ENCODE peak calls at places on chromosomes 6 and 20, in eight cellular contexts. I is NCI-H1105; A is breast epithelium; N is mucosa of gallbladder; M is left ventricle myocardium inferior; W is EL; Q is CD8-positive, alpha-beta T cell; Y is Karpas-422. X is an unnamed sample.

GRCh38 chr20:32960849-32961731 is 43.1 kb downstream of the SUN5 start:
- DNase-seq in W (no peak), Q (no peak), N (no peak), I (no peak), A (no peak), M (no peak), Y (peak), X (no peak)

GRCh38 chr6:143822584-143823024 is 20.5 kb upstream of the LTV1 start:
- DNase-seq in N (no peak), I (no peak), Y (no peak), M (no peak), Q (no peak), A (no peak), W (peak), X (no peak)

GRCh38 chr20:1945134-1945618 is 48.7 kb downstream of the PDYN start:
- DNase-seq in Y (no peak), M (peak), N (peak), Q (no peak), I (no peak), W (no peak), A (peak), X (no peak)

GRCh38 chr6:162173448-162173847 is 554.1 kb downstream of the PRKN start:
- DNase-seq in W (no peak), N (no peak), Q (no peak), M (no peak), I (no peak), A (no peak), Y (no peak), X (no peak)

GRCh38 chr6:1096967-1097765 is 214.7 kb upstream of the FOXQ1 start:
- DNase-seq in A (no peak), Q (no peak), N (no peak), Y (no peak), W (no peak), I (no peak), M (no peak), X (no peak)

GRCh38 chr6:140671926-140672325 is 1297.5 kb upstream of the CITED2 start:
- DNase-seq in N (no peak), A (no peak), M (no peak), I (no peak), Q (no peak), Y (peak), W (no peak), X (no peak)

GRCh38 chr6:18390476-18390875 is 3.3 kb downstream of the RNF144B start:
- DNase-seq in W (no peak), Y (no peak), I (no peak), N (no peak), Q (no peak), M (no peak), A (no peak), X (no peak)

GRCh38 chr6:10610289-10610688 is 84.1 kb downstream of the C6orf52 start:
- DNase-seq in I (no peak), N (no peak), A (no peak), Q (no peak), Y (no peak), M (peak), W (peak), X (no peak)

GRCh38 chr20:40317156-40317790 is 371.8 kb downstream of the MAFB start:
- DNase-seq in Y (no peak), Q (no peak), W (no peak), N (no peak), A (peak), I (no peak), M (no peak), X (no peak)

GRCh38 chr20:58053391-58054055 is 174.9 kb downstream of the ANKRD60 start:
- DNase-seq in I (no peak), Y (no peak), N (no peak), A (no peak), M (no peak), Q (no peak), W (no peak), X (no peak)

GRCh38 chr6:72937160-72937559 is 288.1 kb downstream of the KHDC1L start:
- DNase-seq in M (no peak), W (peak), Y (no peak), I (no peak), Q (no peak), A (no peak), N (no peak), X (no peak)

GRCh38 chr6:170231496-170232185 is 59.2 kb downstream of the DLL1 start:
- DNase-seq in Y (no peak), Q (no peak), N (no peak), M (peak), W (no peak), A (peak), I (no peak), X (no peak)

GRCh38 chr6:35140991-35141720 is at the start of gene TCP11:
- DNase-seq in N (peak), M (peak), Q (peak), Y (no peak), W (no peak), A (no peak), I (no peak), X (no peak)

GRCh38 chr20:47070176-47070575 is 175.5 kb downstream of the EYA2 start:
- DNase-seq in M (no peak), I (no peak), N (no peak), A (no peak), W (no peak), Q (no peak), Y (no peak), X (no peak)

GRCh38 chr6:159089909-159090308 is 45.1 kb upstream of the TAGAP start:
- DNase-seq in I (no peak), A (no peak), Q (no peak), Y (no peak), M (no peak), N (no peak), W (no peak), X (no peak)

GRCh38 chr20:59772931-59773913 is 160.2 kb downstream of the SYCP2 start:
- DNase-seq in W (no peak), Q (no peak), I (no peak), A (no peak), M (no peak), N (peak), Y (no peak), X (no peak)

GRCh38 chr6:138592698-138593097 is 93.4 kb upstream of the NHSL1 start:
- DNase-seq in I (no peak), Y (peak), A (no peak), M (no peak), W (no peak), Q (no peak), N (no peak), X (no peak)

GRCh38 chr20:50015636-50015992 is 32.8 kb downstream of the SNAI1 start:
- DNase-seq in M (no peak), N (no peak), W (no peak), I (no peak), Q (no peak), A (no peak), Y (no peak), X (no peak)

GRCh38 chr6:135181333-135182119 is 418 bp downstream of the MYB start:
- DNase-seq in M (no peak), Q (no peak), Y (peak), N (no peak), I (peak), W (peak), A (no peak), X (no peak)

GRCh38 chr6:35213824-35214756 is at the start of gene SCUBE3:
- DNase-seq in Q (no peak), N (no peak), Y (no peak), A (no peak), M (peak), W (peak), I (peak), X (no peak)

GRCh38 chr6:167815296-167815980 is 11.3 kb upstream of the AFDN start:
- DNase-seq in A (no peak), I (no peak), Y (no peak), N (no peak), Q (no peak), W (no peak), M (no peak), X (no peak)

GRCh38 chr6:19333936-19334335 is 503.2 kb upstream of the ID4 start:
- DNase-seq in A (no peak), I (no peak), Y (no peak), N (no peak), W (no peak), Q (no peak), M (no peak), X (no peak)

GRCh38 chr20:12371955-12372354 is 454.3 kb downstream of the BTBD3 start:
- DNase-seq in Q (no peak), M (no peak), Y (no peak), I (peak), A (no peak), N (no peak), W (no peak), X (peak)

GRCh38 chr20:38199506-38200390 is 34.7 kb upstream of the TGM2 start:
- DNase-seq in Y (no peak), W (no peak), I (no peak), M (no peak), N (no peak), A (no peak), Q (no peak), X (no peak)

GRCh38 chr6:161836643-161837448 is 563.0 kb upstream of the AGPAT4 start:
- DNase-seq in N (no peak), W (no peak), Y (no peak), I (no peak), A (no peak), M (no peak), Q (no peak), X (no peak)

GRCh38 chr6:107690546-107690863 is 133.6 kb downstream of the SCML4 start:
- DNase-seq in M (no peak), Q (no peak), I (no peak), Y (no peak), A (no peak), W (no peak), N (no peak), X (no peak)

GRCh38 chr6:169427856-169428255 is 174.2 kb upstream of the THBS2 start:
- DNase-seq in Q (no peak), M (no peak), W (peak), N (no peak), A (no peak), Y (no peak), I (no peak), X (no peak)

GRCh38 chr20:25083141-25083772 is 1.3 kb upstream of the VSX1 start:
- DNase-seq in W (no peak), N (no peak), M (no peak), Q (no peak), I (no peak), Y (no peak), A (no peak), X (no peak)

GRCh38 chr6:98002678-98003077 is 719.7 kb upstream of the MMS22L start:
- DNase-seq in W (no peak), I (no peak), M (no peak), Q (no peak), N (no peak), A (no peak), Y (no peak), X (no peak)

GRCh38 chr20:10864076-10864672 is 190.4 kb upstream of the JAG1 start:
- DNase-seq in I (no peak), M (peak), W (no peak), Q (no peak), A (no peak), N (peak), Y (peak), X (no peak)

GRCh38 chr20:11796041-11796440 is 121.7 kb upstream of the BTBD3 start:
- DNase-seq in I (no peak), Q (no peak), A (no peak), Y (no peak), N (no peak), M (no peak), W (peak), X (no peak)

GRCh38 chr6:143110572-143110971 is 49.9 kb downstream of the AIG1 start:
- DNase-seq in Q (no peak), W (peak), Y (no peak), N (no peak), A (no peak), I (no peak), M (no peak), X (no peak)

GRCh38 chr20:31452575-31452974 is 12.1 kb downstream of the DEFB123 start:
- DNase-seq in Y (no peak), I (no peak), N (no peak), A (no peak), M (no peak), W (no peak), Q (no peak), X (no peak)

GRCh38 chr6:142900467-142900961 is 44.5 kb downstream of the HIVEP2 start:
- DNase-seq in M (no peak), Q (peak), Y (no peak), I (no peak), W (no peak), N (no peak), A (no peak), X (no peak)

GRCh38 chr20:44528309-44528708 is 6.4 kb upstream of the SERINC3 start:
- DNase-seq in M (no peak), Q (no peak), W (no peak), A (no peak), I (no peak), N (no peak), Y (no peak), X (no peak)

GRCh38 chr6:166143011-166143410 is 24.6 kb downstream of the TBXT start:
- DNase-seq in W (no peak), N (peak), Q (no peak), A (no peak), Y (no peak), M (no peak), I (no peak), X (no peak)

GRCh38 chr6:52535711-52536423 is 41.0 kb downstream of the TRAM2 start:
- DNase-seq in Y (no peak), Q (no peak), A (no peak), W (no peak), M (no peak), I (no peak), N (no peak), X (no peak)

GRCh38 chr20:52937701-52938100 is 34.5 kb upstream of the TSHZ2 start:
- DNase-seq in Q (no peak), N (no peak), M (no peak), A (no peak), I (no peak), W (no peak), Y (no peak), X (no peak)

GRCh38 chr6:134161036-134161435 is 108.6 kb upstream of the SLC2A12 start:
- DNase-seq in M (no peak), Y (no peak), A (no peak), W (peak), I (no peak), N (no peak), Q (no peak), X (no peak)

GRCh38 chr6:7050911-7051779 is 56.6 kb upstream of the RREB1 start:
- DNase-seq in M (peak), Y (no peak), A (no peak), I (peak), W (peak), Q (peak), N (peak), X (no peak)